ENCODE peak calls at places on chromosomes 4 and X, in four cellular contexts. A is ovary, P is ascending aorta, S is astrocyte. G is an unnamed sample.

GRCh38 chr4:184039963-184040383 is 134.9 kb downstream of the STOX2 start:
- DNase-seq in A (no peak), P (no peak), S (no peak), G (no peak)

GRCh38 chr4:132809298-132810032 is 339.6 kb upstream of the PCDH10 start:
- DNase-seq in A (no peak), P (no peak), S (no peak), G (peak; percentile 91)

GRCh38 chr4:5890063-5890727 is 2.7 kb downstream of the CRMP1 start:
- DNase-seq in A (no peak), P (no peak), S (peak; percentile 25), G (no peak)

GRCh38 chrX:72094894-72095293 is 36.8 kb downstream of the RTL5 start:
- DNase-seq in A (peak; percentile 62), P (no peak), S (peak; percentile 18), G (no peak)

GRCh38 chr4:100539706-100540105 is 21.9 kb upstream of the EMCN start:
- DNase-seq in A (no peak), P (no peak), S (no peak), G (no peak)

GRCh38 chrX:152637649-152638442 is at the start of gene GABRQ:
- DNase-seq in A (no peak), P (no peak), S (peak; percentile 36), G (peak; percentile 12)

GRCh38 chr4:154222875-154223274 is 268.7 kb downstream of the DCHS2 start:
- DNase-seq in A (no peak), P (no peak), S (no peak), G (no peak)

GRCh38 chrX:32894679-32895078 is 316.7 kb downstream of the DMD start:
- DNase-seq in A (no peak), P (no peak), S (no peak), G (no peak)

GRCh38 chrX:57677132-57677858 is 2.8 kb downstream of the NLRP2B start:
- DNase-seq in A (no peak), P (no peak), S (no peak), G (no peak)

GRCh38 chr4:1996866-1997611 is 11.7 kb downstream of the NELFA start:
- DNase-seq in A (no peak), P (no peak), S (no peak), G (no peak)

GRCh38 chr4:107120661-107121060 is 84.5 kb upstream of the DKK2 start:
- DNase-seq in A (no peak), P (no peak), S (no peak), G (no peak)

GRCh38 chrX:39416547-39417262 is 615.4 kb downstream of the MID1IP1 start:
- DNase-seq in A (no peak), P (no peak), S (no peak), G (no peak)

DNA sequence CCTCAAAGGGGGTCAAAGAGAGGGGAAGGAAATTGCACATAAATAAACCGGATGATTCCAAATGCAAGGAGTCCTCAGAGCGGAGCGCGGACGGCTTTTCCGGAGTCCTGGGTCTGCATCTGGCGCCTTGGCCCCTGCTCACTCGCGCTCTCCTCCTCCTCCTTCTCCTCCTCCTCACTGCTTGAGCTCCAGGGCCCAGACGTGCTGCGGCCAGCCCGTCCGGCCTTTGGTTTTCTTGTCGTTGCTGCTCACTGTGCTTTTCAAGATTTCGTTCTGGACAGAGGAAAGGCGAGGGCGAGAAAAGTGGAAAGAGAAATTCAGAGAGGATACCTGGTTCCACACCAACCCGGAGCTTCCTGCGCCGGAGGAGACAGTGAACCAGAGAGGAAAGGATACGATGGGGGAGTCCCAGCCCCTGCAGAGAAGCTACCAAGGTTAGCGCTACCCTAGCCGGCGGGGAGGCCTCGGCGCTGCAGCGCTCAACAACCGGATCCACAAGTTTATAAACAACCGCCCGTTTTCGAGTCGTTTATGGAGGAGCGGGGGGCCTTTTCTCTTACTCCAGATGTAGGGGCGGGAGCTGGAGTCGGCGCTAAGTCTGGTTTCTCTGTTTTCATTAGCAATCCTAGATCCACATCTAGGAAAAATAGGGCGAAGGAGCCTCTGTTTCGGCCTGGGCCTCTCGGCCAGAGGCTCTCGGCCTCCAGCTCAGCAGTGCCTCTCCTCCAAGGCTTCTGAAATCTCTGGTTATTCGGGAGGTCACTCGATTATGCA is 2.7 kb downstream of the HAND2 start:
- DNase-seq in A (no peak), P (peak; percentile 63), S (no peak), G (peak; percentile 88)
- H3K27me3 ChIP-seq in A (no peaks in the 10 kb centered on the region), P (no peaks in the 10 kb centered on the region), S (peaks cover 92% of the 10 kb centered on the region), G (peaks cover 7% of the 10 kb centered on the region)

GRCh38 chr4:76559236-76560071 is 124.4 kb downstream of the SHROOM3 start:
- DNase-seq in A (no peak), P (no peak), S (no peak), G (no peak)
- H3K27me3 ChIP-seq in A (no peaks in the 10 kb centered on the region), P (no peaks in the 10 kb centered on the region), S (no peaks in the 10 kb centered on the region), G (no peaks in the 10 kb centered on the region)

GRCh38 chr4:25658357-25658771 is 2.7 kb downstream of the SLC34A2 start:
- DNase-seq in A (no peak), P (no peak), S (no peak), G (no peak)
- H3K27me3 ChIP-seq in A (no peaks in the 10 kb centered on the region), P (no peaks in the 10 kb centered on the region), S (peaks cover 31% of the 10 kb centered on the region), G (peaks cover 8% of the 10 kb centered on the region)

DNA sequence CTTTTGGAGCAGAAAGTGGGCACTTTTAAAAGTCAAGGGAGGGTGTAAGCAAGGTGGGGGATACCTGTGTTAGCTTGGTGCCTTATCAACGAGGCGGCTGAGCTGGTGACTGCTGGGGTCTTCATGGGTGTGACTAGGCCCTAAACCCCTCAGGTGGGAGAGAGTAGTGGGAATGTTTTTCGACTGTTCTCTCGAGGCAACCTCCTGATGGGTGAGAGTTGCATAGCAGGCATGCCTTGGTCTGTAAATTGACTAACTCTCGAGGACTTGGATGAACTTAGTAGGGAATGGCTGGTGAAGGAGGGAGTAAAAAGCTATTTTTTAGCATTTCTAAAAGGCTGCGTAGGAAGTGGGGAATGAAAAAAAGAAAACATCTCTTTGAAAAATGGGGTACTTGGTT is 80.0 kb downstream of the ARHGAP10 start:
- DNase-seq in A (no peak), P (no peak), S (no peak), G (no peak)
- H3K27me3 ChIP-seq in A (no peaks in the 10 kb centered on the region), P (no peaks in the 10 kb centered on the region), S (no peaks in the 10 kb centered on the region), G (no peaks in the 10 kb centered on the region)

GRCh38 chr4:127311371-127311770 is 321.4 kb upstream of the INTU start:
- DNase-seq in A (no peak), P (no peak), S (no peak), G (no peak)
- H3K27me3 ChIP-seq in A (no peaks in the 10 kb centered on the region), P (no peaks in the 10 kb centered on the region), S (no peaks in the 10 kb centered on the region), G (no peaks in the 10 kb centered on the region)

G was measured in esophagus muscularis mucosa.